ENCODE peak calls at places on chromosomes 13 and 19, in eight cellular contexts. E is ACHN, C is fibroblast of lung, O is heart left ventricle, U is Panc1, T is non-pigmented ciliary epithelial cell, X is sigmoid colon, F is A172. W is an unnamed sample.

GRCh38 chr13:76764429-76764828 is 121.8 kb downstream of the KCTD12 start:
- DNase-seq in E (no peak), C (peak; percentile 47), O (peak; percentile 63), U (no peak), T (no peak), X (peak; percentile 84), F (no peak), W (peak; percentile 36)

GRCh38 chr13:21060063-21060826 is 1.1 kb downstream of the LATS2 start:
- DNase-seq in E (no peak), C (no peak), O (peak; percentile 76), U (no peak), T (no peak), X (peak; percentile 82), F (no peak), W (peak; percentile 33)

GRCh38 chr13:30396434-30397075 is 25.7 kb upstream of the UBE2L5 start:
- DNase-seq in E (no peak), C (no peak), O (no peak), U (no peak), T (no peak), X (no peak), F (peak; percentile 30), W (peak; percentile 26)

GRCh38 chr19:8333771-8334457 is 9.1 kb downstream of the KANK3 start:
- DNase-seq in E (no peak), C (no peak), O (no peak), U (no peak), T (no peak), X (no peak), F (no peak), W (no peak)

GRCh38 chr19:13436352-13436751 is 69.9 kb downstream of the CACNA1A start:
- DNase-seq in E (no peak), C (no peak), O (no peak), U (no peak), T (no peak), X (no peak), F (no peak), W (no peak)

GRCh38 chr13:109180905-109181425 is 551.6 kb downstream of the MYO16 start:
- DNase-seq in E (no peak), C (peak; percentile 83), O (no peak), U (no peak), T (peak; percentile 77), X (no peak), F (peak; percentile 93), W (no peak)

GRCh38 chr19:18211683-18212082 is 7.8 kb upstream of the RAB3A start:
- DNase-seq in E (no peak), C (no peak), O (no peak), U (no peak), T (no peak), X (no peak), F (no peak), W (no peak)

GRCh38 chr19:46746281-46746965 is at the start of gene STRN4:
- DNase-seq in E (peak; percentile 49), C (no peak), O (no peak), U (no peak), T (no peak), X (no peak), F (no peak), W (peak; percentile 62)

GRCh38 chr13:68995972-68996670 is 1111.5 kb upstream of the ATXN8OS start:
- DNase-seq in E (no peak), C (no peak), O (no peak), U (no peak), T (no peak), X (no peak), F (no peak), W (no peak)

GRCh38 chr13:48144413-48145035 is 49.6 kb upstream of the MED4 start:
- DNase-seq in E (no peak), C (peak; percentile 44), O (no peak), U (no peak), T (no peak), X (no peak), F (no peak), W (no peak)

GRCh38 chr19:50517704-50518075 is 4.0 kb upstream of the ASPDH start:
- DNase-seq in E (no peak), C (no peak), O (peak; percentile 60), U (no peak), T (no peak), X (no peak), F (no peak), W (no peak)

GRCh38 chr13:48586591-48587103 is 53.8 kb upstream of the RCBTB2 start:
- DNase-seq in E (no peak), C (peak; percentile 24), O (no peak), U (no peak), T (no peak), X (peak; percentile 75), F (no peak), W (no peak)

GRCh38 chr13:101019126-101019525 is 344.5 kb upstream of the TMTC4 start:
- DNase-seq in E (peak; percentile 81), C (no peak), O (no peak), U (no peak), T (no peak), X (no peak), F (no peak), W (no peak)

GRCh38 chr19:57903298-57904174 is 12.9 kb downstream of the ZNF417 start:
- DNase-seq in E (peak; percentile 22), C (peak; percentile 76), O (no peak), U (no peak), T (no peak), X (no peak), F (peak; percentile 25), W (peak; percentile 52)

GRCh38 chr19:1465191-1466016 is 13.6 kb downstream of the C19orf25 start:
- DNase-seq in E (no peak), C (peak; percentile 39), O (peak; percentile 67), U (no peak), T (no peak), X (no peak), F (no peak), W (no peak)

GRCh38 chr19:1063030-1063908 is 3.7 kb upstream of the ARHGAP45 start:
- DNase-seq in E (no peak), C (no peak), O (peak; percentile 60), U (no peak), T (no peak), X (no peak), F (no peak), W (peak; percentile 29)

GRCh38 chr13:37701972-37702371 is 103.4 kb upstream of the POSTN start:
- DNase-seq in E (peak; percentile 94), C (peak; percentile 99), O (no peak), U (no peak), T (peak; percentile 94), X (no peak), F (peak; percentile 90), W (peak; percentile 50)

GRCh38 chr13:28499579-28499978 is 4.7 kb upstream of the FLT1 start:
- DNase-seq in E (no peak), C (no peak), O (no peak), U (no peak), T (no peak), X (no peak), F (peak; percentile 63), W (peak; percentile 54)

GRCh38 chr13:42110410-42111155 is 62.1 kb downstream of the DGKH start:
- DNase-seq in E (peak; percentile 73), C (peak; percentile 87), O (no peak), U (peak; percentile 38), T (peak; percentile 58), X (no peak), F (peak; percentile 55), W (peak; percentile 83)

GRCh38 chr13:31790992-31791391 is 51.7 kb downstream of the RXFP2 start:
- DNase-seq in E (no peak), C (no peak), O (no peak), U (no peak), T (no peak), X (no peak), F (peak; percentile 64), W (no peak)

GRCh38 chr19:39021063-39021462 is 11.3 kb downstream of the FBXO27 start:
- DNase-seq in E (no peak), C (no peak), O (no peak), U (no peak), T (no peak), X (no peak), F (no peak), W (no peak)

GRCh38 chr13:23460309-23460708 is 26.8 kb upstream of the SACS start:
- DNase-seq in E (no peak), C (no peak), O (no peak), U (no peak), T (no peak), X (no peak), F (no peak), W (no peak)

GRCh38 chr19:4375620-4376228 is 24.6 kb downstream of the SH3GL1 start:
- DNase-seq in E (peak; percentile 78), C (peak; percentile 85), O (no peak), U (no peak), T (no peak), X (peak; percentile 69), F (peak; percentile 85), W (peak; percentile 60)

GRCh38 chr13:82717249-82717648 is 1165.0 kb downstream of the SLITRK1 start:
- DNase-seq in E (peak; percentile 16), C (peak; percentile 65), O (no peak), U (no peak), T (peak; percentile 67), X (no peak), F (peak; percentile 70), W (peak; percentile 56)

GRCh38 chr13:50319603-50320296 is 304.5 kb downstream of the KCNRG start:
- DNase-seq in E (no peak), C (peak; percentile 36), O (no peak), U (no peak), T (no peak), X (no peak), F (peak; percentile 31), W (peak; percentile 75)

GRCh38 chr13:20903164-20903475 is 574 bp upstream of the XPO4 start:
- DNase-seq in E (no peak), C (no peak), O (no peak), U (no peak), T (no peak), X (no peak), F (no peak), W (no peak)

GRCh38 chr19:2974342-2974932 is 2.9 kb upstream of the TLE6 start:
- DNase-seq in E (no peak), C (no peak), O (no peak), U (no peak), T (no peak), X (peak; percentile 80), F (no peak), W (no peak)

GRCh38 chr13:90272356-90272755 is 1075.1 kb upstream of the MIR17HG start:
- DNase-seq in E (no peak), C (peak; percentile 26), O (no peak), U (no peak), T (peak; percentile 34), X (no peak), F (peak; percentile 60), W (peak; percentile 32)

GRCh38 chr13:70042193-70042592 is 65.4 kb upstream of the ATXN8OS start:
- DNase-seq in E (no peak), C (no peak), O (no peak), U (no peak), T (no peak), X (no peak), F (no peak), W (no peak)

GRCh38 chr19:42683917-42684513 is 56.3 kb downstream of the PSG3 start:
- DNase-seq in E (peak; percentile 42), C (peak; percentile 44), O (no peak), U (peak; percentile 13), T (peak; percentile 5), X (no peak), F (peak; percentile 9), W (peak; percentile 53)

GRCh38 chr13:98327326-98328314 is 150.6 kb upstream of the RNF113B start:
- DNase-seq in E (no peak), C (peak; percentile 55), O (no peak), U (no peak), T (peak; percentile 42), X (no peak), F (no peak), W (no peak)

GRCh38 chr13:67395577-67395976 is 165.4 kb upstream of the PCDH9 start:
- DNase-seq in E (no peak), C (no peak), O (no peak), U (no peak), T (no peak), X (no peak), F (no peak), W (no peak)

GRCh38 chr13:35343417-35343816 is 133.1 kb downstream of the MAB21L1 start:
- DNase-seq in E (no peak), C (no peak), O (no peak), U (no peak), T (no peak), X (no peak), F (no peak), W (no peak)

GRCh38 chr13:114264886-114265611 is 16.4 kb upstream of the UPF3A start:
- DNase-seq in E (no peak), C (peak; percentile 66), O (no peak), U (no peak), T (no peak), X (no peak), F (no peak), W (no peak)

W was measured in PC-3.